ENCODE peak calls at places on chromosomes 6 and 20, in ten cellular contexts. O is type B pancreatic cell; B is neural crest cell; T is CD4-positive, alpha-beta T cell; R is WTC11; P is HepG2; G is HCT116; K is fibroblast of mammary gland; N is astrocyte of the spinal cord; Q is tibial artery. A is an unnamed sample.
A peak's percentile ranks its signal among the peaks of the same experiment; 100 is the strongest.

GRCh38 chr20:34222208-34222607 is 19.0 kb upstream of the ASIP start:
- DNase-seq in R (no peak), N (peak; percentile 93), K (peak; percentile 98), B (no peak), P (no peak), O (no peak), G (no peak), T (no peak), Q (no peak), A (no peak)

GRCh38 chr6:39925931-39926290 is 8.4 kb downstream of the MOCS1 start:
- DNase-seq in P (no peak), Q (no peak), K (no peak), T (no peak), N (no peak), B (no peak), R (no peak), G (no peak), O (no peak), A (no peak)

GRCh38 chr20:43533060-43533459 is 25.6 kb downstream of the L3MBTL1 start:
- DNase-seq in B (no peak), O (no peak), Q (no peak), K (peak; percentile 66), G (no peak), R (no peak), N (no peak), P (no peak), T (no peak), A (no peak)

GRCh38 chr6:130766239-130767144 is 60.7 kb upstream of the SMLR1 start:
- DNase-seq in Q (no peak), K (no peak), T (no peak), B (no peak), N (no peak), R (no peak), O (no peak), P (no peak), G (no peak), A (no peak)

GRCh38 chr6:21022343-21023107 is 488.3 kb downstream of the CDKAL1 start:
- DNase-seq in K (peak; percentile 10), N (peak; percentile 86), R (no peak), O (no peak), G (peak; percentile 85), P (peak; percentile 87), B (peak; percentile 3), T (no peak), Q (no peak), A (no peak)

GRCh38 chr6:28587011-28587745 is 61.5 kb downstream of the GPX5 start:
- DNase-seq in T (peak; percentile 33), R (peak; percentile 84), B (peak; percentile 22), P (peak; percentile 82), Q (no peak), G (no peak), K (peak; percentile 34), O (peak; percentile 80), N (peak; percentile 61), A (peak; percentile 33)

GRCh38 chr6:163620670-163621330 is 206.3 kb downstream of the QKI start:
- DNase-seq in P (no peak), T (no peak), K (no peak), N (no peak), O (no peak), Q (no peak), B (no peak), G (no peak), R (no peak), A (no peak)

GRCh38 chr6:37624606-37625574 is 72.8 kb downstream of the MDGA1 start:
- DNase-seq in R (no peak), T (no peak), Q (peak; percentile 31), N (no peak), P (no peak), K (peak; percentile 17), O (no peak), G (no peak), B (no peak), A (no peak)

GRCh38 chr20:33773412-33774089 is 37.6 kb upstream of the CHMP4B start:
- DNase-seq in O (no peak), N (no peak), P (no peak), Q (no peak), G (no peak), T (no peak), B (no peak), R (no peak), K (no peak), A (no peak)

GRCh38 chr6:103672169-103672568 is 1187.5 kb downstream of the HACE1 start:
- DNase-seq in G (peak; percentile 16), T (no peak), N (peak; percentile 45), Q (no peak), B (no peak), R (no peak), O (no peak), K (peak; percentile 1), P (no peak), A (no peak)

GRCh38 chr6:35065441-35065800 is 75.7 kb downstream of the TCP11 start:
- DNase-seq in Q (no peak), K (no peak), B (no peak), N (no peak), T (no peak), P (no peak), O (no peak), G (no peak), R (no peak), A (no peak)

GRCh38 chr6:35064508-35065440 is 76.4 kb downstream of the TCP11 start:
- DNase-seq in O (no peak), N (no peak), K (no peak), P (no peak), Q (no peak), T (no peak), G (no peak), R (no peak), B (no peak), A (no peak)

GRCh38 chr6:35062676-35063574 is 78.2 kb downstream of the TCP11 start:
- DNase-seq in P (no peak), K (no peak), O (no peak), B (no peak), Q (no peak), T (no peak), N (no peak), R (no peak), G (no peak), A (no peak)

GRCh38 chr6:35065870-35066269 is 75.3 kb downstream of the TCP11 start:
- DNase-seq in G (no peak), R (no peak), P (no peak), Q (no peak), B (no peak), T (no peak), O (no peak), N (no peak), K (no peak), A (no peak)

GRCh38 chr6:35063701-35064507 is 77.2 kb downstream of the TCP11 start:
- DNase-seq in K (no peak), O (no peak), Q (no peak), B (no peak), N (no peak), G (no peak), R (no peak), T (no peak), P (no peak), A (no peak)
- TF ChIP-seq CTCF in K (no peak), O (no peak), Q (no peak), B (no peak), N (no peak), G (no peak), R (no peak), T (no peak), P (no peak), A (no peak)

GRCh38 chr6:16386056-16386455 is 147.7 kb downstream of the GMPR start:
- DNase-seq in K (no peak), P (no peak), T (no peak), B (no peak), G (no peak), O (no peak), R (no peak), Q (no peak), N (no peak), A (no peak)
- TF ChIP-seq CTCF in K (no peak), P (no peak), T (no peak), B (no peak), G (no peak), O (no peak), R (no peak), Q (no peak), N (no peak), A (no peak)

GRCh38 chr6:136338486-136338885 is 48.8 kb upstream of the BCLAF1 start:
- DNase-seq in K (no peak), G (no peak), B (no peak), O (no peak), R (no peak), Q (no peak), P (no peak), T (no peak), N (no peak), A (no peak)
- TF ChIP-seq CTCF in K (no peak), G (peak; percentile 37), B (no peak), O (no peak), R (no peak), Q (no peak), P (no peak), T (no peak), N (no peak), A (no peak)

GRCh38 chr20:53581444-53582311 is 12.0 kb downstream of the ZNF217 start:
- DNase-seq in R (no peak), T (no peak), G (no peak), Q (peak; percentile 19), K (no peak), P (no peak), O (peak; percentile 52), B (no peak), N (no peak), A (no peak)

GRCh38 chr20:53579266-53579580 is 14.4 kb downstream of the ZNF217 start:
- DNase-seq in R (no peak), T (no peak), O (no peak), Q (no peak), G (no peak), K (no peak), N (no peak), P (no peak), B (no peak), A (no peak)

GRCh38 chr20:53580376-53581111 is 13.1 kb downstream of the ZNF217 start:
- DNase-seq in R (no peak), B (no peak), Q (peak; percentile 12), T (no peak), G (no peak), O (peak; percentile 18), P (no peak), K (no peak), N (no peak), A (no peak)

GRCh38 chr20:53578492-53579222 is 15.0 kb downstream of the ZNF217 start:
- DNase-seq in R (no peak), O (no peak), N (peak; percentile 88), G (peak; percentile 82), B (peak; percentile 72), K (peak; percentile 94), P (peak; percentile 94), T (peak; percentile 38), Q (peak; percentile 41), A (peak; percentile 71)

DNA sequence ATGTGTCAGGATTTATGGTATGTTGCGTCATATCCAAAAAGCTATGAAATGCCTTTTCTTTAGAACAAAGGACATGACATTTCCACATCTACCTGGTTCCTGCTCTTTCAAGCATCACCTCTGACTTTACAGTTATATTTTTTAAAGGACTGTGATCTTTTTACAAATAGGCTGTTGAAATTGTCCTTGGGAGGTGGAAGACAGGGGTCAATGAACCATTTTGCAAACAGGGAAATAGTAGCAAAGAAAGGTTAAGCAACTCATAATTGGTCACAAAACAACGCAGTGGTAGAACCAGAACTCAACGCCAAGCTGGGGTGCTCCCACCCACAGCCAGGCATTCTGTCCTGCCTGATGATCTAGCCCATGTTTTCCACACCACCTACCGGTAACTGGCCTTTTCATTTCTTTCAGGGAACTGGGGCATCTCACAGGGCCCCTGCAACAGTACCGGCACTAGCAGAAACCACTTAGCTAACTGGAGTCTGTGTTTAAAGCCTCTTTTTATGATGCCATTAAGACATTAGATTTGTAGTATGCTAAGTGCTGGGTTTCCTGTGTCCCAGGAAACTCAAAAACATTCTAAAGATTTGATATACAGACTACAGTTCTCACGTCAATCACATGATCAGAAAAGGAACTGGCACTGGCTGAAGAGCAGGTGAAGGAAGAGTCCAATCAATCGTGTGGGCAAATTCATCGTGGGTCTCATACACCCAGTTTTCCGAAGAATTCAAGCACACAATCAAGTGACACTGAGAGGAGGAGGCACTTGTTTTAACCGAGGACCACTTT is 13.9 kb downstream of the ZNF217 start:
- DNase-seq in Q (no peak), R (no peak), K (peak; percentile 85), G (no peak), T (no peak), N (peak; percentile 58), B (no peak), O (no peak), P (peak; percentile 99), A (no peak)
- TF ChIP-seq CTCF in Q (no peak), R (no peak), K (no peak), G (no peak), T (no peak), N (no peak), B (no peak), O (no peak), P (peak; percentile 70), A (no peak)

A was measured in endothelial cell.